ENCODE peak calls at places on chromosomes 1 and 21, in four cellular contexts. N, S, P and V are unnamed samples. For H3K4me1 and H3K9me3, the result is how much of the 10 kb centered on the place peaks cover.

GRCh38 chr1:170162385-170163226 is 16.8 kb downstream of the NTMT2 start:
- DNase-seq in N (no peak), S (no peak), P (no peak), V (peak)

GRCh38 chr1:143584508-143584907 is 387.3 kb downstream of the FAM72C start:
- DNase-seq in N (no peak), S (no peak), P (no peak), V (no peak)

GRCh38 chr1:20281801-20282200 is 8.9 kb upstream of the VWA5B1 start:
- DNase-seq in N (no peak), S (no peak), P (no peak), V (no peak)

GRCh38 chr1:234476172-234476571 is 2.8 kb downstream of the TARBP1 start:
- DNase-seq in N (no peak), S (no peak), P (no peak), V (no peak)

GRCh38 chr1:177981186-177981585 is 11.3 kb upstream of the SEC16B start:
- DNase-seq in N (no peak), S (no peak), P (no peak), V (no peak)

GRCh38 chr21:32414579-32415358 is 2.3 kb downstream of the EVA1C start:
- DNase-seq in N (no peak), S (no peak), P (no peak), V (peak)

GRCh38 chr1:216601427-216601751 is 121.8 kb downstream of the ESRRG start:
- DNase-seq in N (no peak), S (no peak), P (no peak), V (no peak)

GRCh38 chr1:82567308-82567707 is 766.6 kb downstream of the ADGRL2 start:
- DNase-seq in N (no peak), S (no peak), P (no peak), V (no peak)

GRCh38 chr21:14114251-14114650 is 96.5 kb downstream of the LIPI start:
- DNase-seq in N (no peak), S (no peak), P (peak), V (no peak)

GRCh38 chr1:31335007-31335406 is 37.9 kb downstream of the FABP3 start:
- DNase-seq in N (no peak), S (peak), P (no peak), V (peak)

GRCh38 chr21:45788635-45789506 is 145.3 kb downstream of the PCBP3 start:
- DNase-seq in N (no peak), S (no peak), P (no peak), V (peak)

GRCh38 chr1:180814258-180814657 is 98.4 kb upstream of the KIAA1614 start:
- DNase-seq in N (no peak), S (peak), P (no peak), V (no peak)

GRCh38 chr1:63669151-63669961 is 76.1 kb downstream of the PGM1 start:
- DNase-seq in N (no peak), S (no peak), P (peak), V (no peak)

GRCh38 chr21:27519357-27519756 is 552.5 kb upstream of the ADAMTS5 start:
- DNase-seq in N (no peak), S (no peak), P (no peak), V (peak)

GRCh38 chr1:199161319-199161680 is 522.5 kb downstream of the PTPRC start:
- DNase-seq in N (no peak), S (no peak), P (no peak), V (peak)

GRCh38 chr1:47433453-47434050 is 4.3 kb upstream of the FOXD2 start:
- DNase-seq in N (no peak), S (no peak), P (no peak), V (no peak)

GRCh38 chr1:40753142-40753882 is 30.3 kb upstream of the KCNQ4 start:
- DNase-seq in N (no peak), S (no peak), P (no peak), V (no peak)

GRCh38 chr1:22208973-22209378 is 66.1 kb upstream of the WNT4 start:
- DNase-seq in N (no peak), S (no peak), P (peak), V (no peak)

GRCh38 chr1:48217861-48218260 is 4.7 kb upstream of the SLC5A9 start:
- DNase-seq in N (no peak), S (no peak), P (no peak), V (no peak)

GRCh38 chr1:54220004-54220811 is 20.2 kb downstream of the MRPL37 start:
- DNase-seq in N (peak), S (no peak), P (no peak), V (peak)

GRCh38 chr21:36282568-36283230 is 37.3 kb upstream of the MORC3 start:
- DNase-seq in N (no peak), S (no peak), P (no peak), V (peak)

GRCh38 chr1:199522936-199523335 is 504.6 kb upstream of the NR5A2 start:
- DNase-seq in N (no peak), S (no peak), P (no peak), V (peak)

GRCh38 chr1:41498809-41499208 is 14.3 kb upstream of the EDN2 start:
- DNase-seq in N (peak), S (no peak), P (peak), V (peak)

GRCh38 chr1:41003640-41004220 is 17.8 kb downstream of the SLFNL1 start:
- DNase-seq in N (peak), S (peak), P (peak), V (peak)

GRCh38 chr1:231806623-231807470 is 180.3 kb downstream of the DISC1 start:
- DNase-seq in N (peak), S (peak), P (peak), V (peak)

GRCh38 chr21:36980280-36981048 is 14.0 kb upstream of the HLCS start:
- DNase-seq in N (peak), S (no peak), P (peak), V (no peak)

GRCh38 chr21:44296916-44297315 is 2.9 kb upstream of the PFKL start:
- DNase-seq in N (no peak), S (no peak), P (no peak), V (no peak)

GRCh38 chr1:209747580-209748262 is 8.1 kb upstream of the TRAF3IP3 start:
- DNase-seq in N (peak), S (peak), P (peak), V (peak)

GRCh38 chr1:25011966-25012625 is 82.0 kb upstream of the RUNX3 start:
- DNase-seq in N (no peak), S (no peak), P (no peak), V (no peak)

GRCh38 chr1:67534627-67535065 is 104.4 kb upstream of the SERBP1 start:
- DNase-seq in N (no peak), S (no peak), P (no peak), V (peak)

GRCh38 chr1:214031267-214031650 is 43.5 kb downstream of the PROX1 start:
- DNase-seq in N (peak), S (no peak), P (no peak), V (no peak)

GRCh38 chr1:83978056-83978455 is 20.9 kb downstream of the TTLL7 start:
- DNase-seq in N (no peak), S (no peak), P (no peak), V (no peak)

GRCh38 chr21:41631564-41632461 is 123.9 kb upstream of the TMPRSS2 start:
- DNase-seq in N (no peak), S (peak), P (peak), V (no peak)

GRCh38 chr1:6601049-6601864 is 1.4 kb downstream of the KLHL21 start:
- DNase-seq in N (peak), S (peak), P (peak), V (peak)

GRCh38 chr1:80018348-80018747 is 1011.8 kb upstream of the ADGRL4 start:
- DNase-seq in N (no peak), S (no peak), P (no peak), V (no peak)

DNA sequence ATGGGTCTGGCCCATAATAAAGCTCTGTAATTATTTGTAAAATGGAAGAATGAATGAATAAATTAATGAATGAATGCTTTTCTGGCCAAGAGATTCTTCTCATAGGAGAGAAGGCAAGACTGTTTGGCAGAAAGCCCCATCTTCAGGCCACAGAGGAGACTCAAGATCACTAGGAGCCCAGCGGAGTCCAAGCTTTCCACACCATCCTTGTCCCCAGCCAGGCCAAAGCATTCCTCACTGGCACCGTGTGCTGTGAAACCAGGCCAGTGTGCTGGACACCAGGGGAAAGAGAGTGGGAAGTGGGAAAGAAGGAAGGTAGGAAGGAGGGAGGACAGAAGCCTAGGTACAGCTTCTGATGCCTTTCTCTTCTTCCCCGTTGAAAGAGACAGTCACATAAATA is 86.4 kb downstream of the PLXNA2 start:
- DNase-seq in N (no peak), S (no peak), P (no peak), V (no peak)
- H3K4me1 ChIP-seq in N (half or more), S (under half), P (under half), V (under half)

GRCh38 chr1:116743535-116743934 is 10.7 kb upstream of the CD2 start:
- DNase-seq in N (no peak), S (no peak), P (no peak), V (no peak)
- H3K9me3 ChIP-seq in N (under half), S (under half), P (half or more), V (half or more)

DNA sequence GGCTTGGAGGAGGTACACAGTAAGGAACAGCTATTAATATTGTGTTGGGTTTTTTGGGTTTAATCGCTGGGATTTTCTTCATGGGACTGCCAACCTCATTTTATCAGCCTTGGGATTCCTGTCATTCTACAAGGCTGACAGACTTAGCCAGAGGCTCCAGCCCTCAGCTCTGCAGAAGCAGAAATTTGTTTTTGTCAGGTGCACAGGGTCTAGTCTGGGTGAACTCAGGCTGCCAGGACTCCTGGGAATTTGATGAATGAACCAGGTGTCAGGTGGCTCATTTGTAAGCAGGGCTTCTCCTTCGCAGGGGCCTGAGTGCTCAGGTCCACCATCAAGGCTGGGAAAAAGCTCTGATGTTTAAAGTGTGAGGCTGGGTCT is 11.5 kb upstream of the ZNF362 start:
- DNase-seq in N (no peak), S (no peak), P (no peak), V (no peak)
- H3K4me3 ChIP-seq in N (no peak), S (no peak), P (no peak), V (no peak)

GRCh38 chr1:156483397-156483796 is 17.2 kb downstream of the MEF2D start:
- DNase-seq in N (no peak), S (no peak), P (no peak), V (peak)

GRCh38 chr1:156480015-156480368 is 20.6 kb downstream of the MEF2D start:
- DNase-seq in N (no peak), S (no peak), P (no peak), V (no peak)

GRCh38 chr1:156480411-156481192 is 20.0 kb downstream of the MEF2D start:
- DNase-seq in N (peak), S (peak), P (no peak), V (peak)

GRCh38 chr1:156481527-156481926 is 19.0 kb downstream of the MEF2D start:
- DNase-seq in N (no peak), S (no peak), P (no peak), V (no peak)

GRCh38 chr1:156482276-156482675 is 18.3 kb downstream of the MEF2D start:
- DNase-seq in N (no peak), S (no peak), P (no peak), V (no peak)
- H3K4me1 ChIP-seq in N (half or more), S (half or more), P (under half), V (under half)

DNA sequence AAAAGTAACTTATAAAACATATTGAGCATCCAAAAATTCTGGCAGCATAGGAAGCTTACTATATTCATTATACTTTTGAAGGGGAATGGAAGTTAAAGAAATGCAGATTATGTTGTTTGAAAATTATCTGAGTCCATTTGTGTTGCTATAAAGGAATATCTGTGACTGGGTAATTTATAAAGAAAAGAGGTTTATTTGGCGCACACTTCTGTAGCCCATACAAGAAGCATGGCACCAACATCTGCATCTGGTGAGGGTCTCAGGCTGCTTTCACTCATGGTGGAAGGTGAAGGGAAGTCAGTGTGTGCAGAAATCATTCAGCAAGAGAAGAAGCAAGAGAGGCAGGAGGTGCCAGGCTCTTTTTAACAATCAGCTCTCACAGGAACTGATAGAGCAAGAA is 55.5 kb upstream of the BACH1 start:
- DNase-seq in N (no peak), S (no peak), P (no peak), V (no peak)
- H3K9me3 ChIP-seq in N (under half), S (under half), P (under half), V (under half)

GRCh38 chr1:109208847-109209463 is 4.8 kb upstream of the SARS1 start:
- DNase-seq in N (no peak), S (no peak), P (no peak), V (peak)
- H3K4me3 ChIP-seq in N (peak), S (no peak), P (no peak), V (peak)

DNA sequence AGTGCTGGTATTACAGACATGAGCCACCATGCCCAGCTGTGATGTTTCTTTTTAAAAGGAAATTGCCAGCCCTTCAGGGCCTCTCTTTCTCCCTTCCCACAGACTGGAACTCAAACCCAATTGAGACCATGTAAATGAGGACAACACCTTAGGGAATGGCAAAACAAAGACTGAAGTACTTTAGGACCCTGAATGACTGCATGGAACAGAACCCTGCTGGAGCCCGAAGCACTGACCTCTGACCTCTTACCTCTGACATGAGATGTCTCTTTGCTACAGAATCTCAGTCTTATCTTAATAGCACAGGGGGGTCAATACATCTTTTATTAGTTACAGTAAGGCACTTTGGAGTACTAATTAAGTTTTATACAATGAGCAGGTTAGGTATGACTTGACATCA is 15.5 kb upstream of the DR1 start:
- DNase-seq in N (no peak), S (no peak), P (no peak), V (no peak)
- H3K4me1 ChIP-seq in N (under half), S (under half), P (under half), V (under half)

DNA sequence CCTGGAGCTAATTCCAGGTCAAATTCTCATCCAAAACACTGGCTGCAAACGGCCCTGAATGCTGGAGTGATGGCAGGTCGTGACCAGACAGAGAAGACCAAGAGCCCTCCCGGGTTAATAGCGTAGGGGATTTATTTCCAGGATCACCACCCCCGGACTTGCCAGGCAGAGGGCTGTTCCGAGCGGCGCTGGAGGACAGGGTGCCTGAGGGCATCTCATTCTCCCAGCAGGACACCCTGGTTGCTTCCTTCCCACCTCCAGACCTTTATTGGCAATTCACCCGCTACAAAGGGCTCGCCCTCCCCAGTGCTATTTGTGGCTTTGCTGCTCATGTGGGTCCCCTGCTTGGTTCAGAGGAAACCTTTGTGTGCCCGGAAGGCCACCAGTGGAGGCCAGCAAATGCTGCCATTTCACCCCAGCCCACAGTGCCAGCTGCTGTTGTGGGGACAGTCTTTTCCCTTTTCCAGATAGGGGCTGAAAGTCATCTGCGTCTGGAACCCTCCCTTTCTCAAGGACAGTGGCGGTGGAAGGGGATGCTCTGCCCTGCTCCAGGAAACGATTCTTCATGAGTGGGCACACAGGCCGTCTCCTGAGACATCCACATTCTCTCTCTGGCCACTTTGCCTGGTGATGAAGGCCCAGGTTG is 19.0 kb upstream of the C1orf174 start:
- DNase-seq in N (no peak), S (no peak), P (no peak), V (no peak)
- H3K9me3 ChIP-seq in N (under half), S (under half), P (under half), V (under half)

DNA sequence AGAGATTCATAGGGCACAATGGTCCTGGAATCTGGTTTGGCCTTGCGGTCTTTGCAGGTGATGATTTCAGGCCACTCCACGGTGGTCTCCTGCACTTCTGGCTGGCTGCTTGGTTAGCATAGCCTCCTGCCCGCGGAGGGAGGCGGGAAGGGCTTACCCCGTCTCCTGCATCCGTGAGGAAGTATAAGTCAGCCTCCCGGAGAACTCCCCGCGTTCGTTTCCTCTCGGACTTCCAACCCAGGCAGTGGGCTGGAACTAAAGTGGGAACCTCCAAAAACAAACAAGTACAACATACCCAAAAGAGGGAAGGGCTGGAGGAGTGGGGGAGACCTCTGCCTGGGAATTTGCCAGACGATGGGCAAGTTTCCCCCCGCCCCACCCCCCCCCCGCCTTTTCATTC is 942 bp upstream of the CCN1 start:
- DNase-seq in N (peak), S (no peak), P (peak), V (peak)
- H3K4me3 ChIP-seq in N (peak), S (no peak), P (peak), V (peak)

GRCh38 chr1:230788561-230789275 is 41.5 kb downstream of the CAPN9 start:
- DNase-seq in N (no peak), S (no peak), P (no peak), V (no peak)
- H3K4me1 ChIP-seq in N (under half), S (under half), P (under half), V (under half)